ENCODE peak calls at places on chromosome 12, in six cellular contexts. U is CD4-positive, alpha-beta memory T cell; F is SJCRH30; J is AG09309; D is astrocyte of the spinal cord; C is fibroblast of lung. L is an unnamed sample.

GRCh38 chr12:76274699-76275098 is 73.5 kb downstream of the BBS10 start:
- DNase-seq in U (no peak), F (no peak), J (no peak), D (peak; percentile 81), C (peak; percentile 97), L (no peak)

GRCh38 chr12:5102261-5102789 is 58.6 kb downstream of the KCNA5 start:
- DNase-seq in U (no peak), F (no peak), J (peak; percentile 70), D (peak; percentile 36), C (peak; percentile 78), L (no peak)

GRCh38 chr12:128595609-128596008 is 228.1 kb downstream of the SLC15A4 start:
- DNase-seq in U (no peak), F (no peak), J (no peak), D (no peak), C (no peak), L (no peak)

GRCh38 chr12:95538002-95538401 is 13.3 kb downstream of the USP44 start:
- DNase-seq in U (no peak), F (no peak), J (no peak), D (no peak), C (no peak), L (no peak)

GRCh38 chr12:69457433-69457832 is 12.8 kb upstream of the FRS2 start:
- DNase-seq in U (no peak), F (no peak), J (no peak), D (no peak), C (no peak), L (no peak)

GRCh38 chr12:121005346-121005815 is 10.9 kb downstream of the C12orf43 start:
- DNase-seq in U (peak; percentile 26), F (peak; percentile 35), J (no peak), D (peak; percentile 38), C (peak; percentile 21), L (no peak)

GRCh38 chr12:93979189-93979588 is 169.2 kb upstream of the PLXNC1 start:
- DNase-seq in U (peak; percentile 26), F (no peak), J (peak; percentile 10), D (peak; percentile 29), C (peak; percentile 35), L (no peak)

GRCh38 chr12:31897791-31898503 is 61.3 kb upstream of the RESF1 start:
- DNase-seq in U (no peak), F (peak; percentile 67), J (no peak), D (peak; percentile 28), C (peak; percentile 50), L (no peak)

GRCh38 chr12:68428724-68429580 is 96.8 kb upstream of the MDM1 start:
- DNase-seq in U (no peak), F (no peak), J (no peak), D (peak; percentile 52), C (peak; percentile 91), L (no peak)

GRCh38 chr12:49873361-49873934 is 30.3 kb downstream of the FAIM2 start:
- DNase-seq in U (no peak), F (no peak), J (peak; percentile 8), D (peak; percentile 29), C (peak; percentile 73), L (peak; percentile 66)

GRCh38 chr12:124786065-124786964 is 77.3 kb downstream of the SCARB1 start:
- DNase-seq in U (no peak), F (no peak), J (peak; percentile 55), D (peak; percentile 88), C (peak; percentile 88), L (no peak)

GRCh38 chr12:131783915-131784541 is 44.2 kb upstream of the MMP17 start:
- DNase-seq in U (no peak), F (peak; percentile 66), J (peak; percentile 63), D (peak; percentile 90), C (peak; percentile 89), L (no peak)

GRCh38 chr12:122079038-122079531 is 529 bp downstream of the MLXIP start:
- DNase-seq in U (no peak), F (peak; percentile 38), J (no peak), D (no peak), C (no peak), L (no peak)

GRCh38 chr12:52579468-52580450 is 6.1 kb upstream of the KRT74 start:
- DNase-seq in U (no peak), F (no peak), J (no peak), D (no peak), C (no peak), L (no peak)

GRCh38 chr12:47705571-47706425 is at the start of gene RPAP3:
- DNase-seq in U (peak; percentile 93), F (peak; percentile 98), J (peak; percentile 56), D (peak; percentile 94), C (peak; percentile 91), L (peak; percentile 98)

GRCh38 chr12:47707905-47708543 is 2.2 kb upstream of the RPAP3 start:
- DNase-seq in U (no peak), F (no peak), J (no peak), D (no peak), C (no peak), L (no peak)

GRCh38 chr12:47707355-47707754 is 1.5 kb upstream of the RPAP3 start:
- DNase-seq in U (no peak), F (no peak), J (no peak), D (no peak), C (no peak), L (no peak)

GRCh38 chr12:47705239-47705570 is 625 bp downstream of the RPAP3 start:
- DNase-seq in U (no peak), F (no peak), J (no peak), D (peak; percentile 8), C (no peak), L (no peak)

GRCh38 chr12:47704719-47705118 is 1.1 kb downstream of the RPAP3 start:
- DNase-seq in U (no peak), F (no peak), J (no peak), D (no peak), C (no peak), L (no peak)
- H3K4me3 ChIP-seq in U (peak overlapping the region; percentile 70), F (peak overlapping the region; percentile 81), J (peak overlapping the region; percentile 83), D (peak overlapping the region; percentile 82), C (peak overlapping the region; percentile 73), L (peak overlapping the region; percentile 100)

GRCh38 chr12:119020377-119021360 is 39.3 kb downstream of the SRRM4 start:
- DNase-seq in U (no peak), F (peak; percentile 37), J (no peak), D (no peak), C (no peak), L (no peak)
- H3K4me3 ChIP-seq in U (no peak overlapping the region), F (no peak overlapping the region), J (no peak overlapping the region), D (no peak overlapping the region), C (no peak overlapping the region), L (no peak overlapping the region)

GRCh38 chr12:13100882-13101769 is 2.3 kb downstream of the GSG1 start:
- DNase-seq in U (peak; percentile 96), F (peak; percentile 90), J (peak; percentile 74), D (peak; percentile 94), C (peak; percentile 88), L (peak; percentile 98)

GRCh38 chr12:13099066-13099909 is 4.2 kb downstream of the GSG1 start:
- DNase-seq in U (no peak), F (no peak), J (no peak), D (peak; percentile 6), C (peak; percentile 52), L (no peak)

GRCh38 chr12:13101854-13102375 is 1.6 kb downstream of the GSG1 start:
- DNase-seq in U (no peak), F (no peak), J (no peak), D (peak; percentile 53), C (peak; percentile 36), L (no peak)

GRCh38 chr12:13099910-13100609 is 3.4 kb downstream of the GSG1 start:
- DNase-seq in U (no peak), F (peak; percentile 15), J (no peak), D (peak; percentile 7), C (no peak), L (no peak)

DNA sequence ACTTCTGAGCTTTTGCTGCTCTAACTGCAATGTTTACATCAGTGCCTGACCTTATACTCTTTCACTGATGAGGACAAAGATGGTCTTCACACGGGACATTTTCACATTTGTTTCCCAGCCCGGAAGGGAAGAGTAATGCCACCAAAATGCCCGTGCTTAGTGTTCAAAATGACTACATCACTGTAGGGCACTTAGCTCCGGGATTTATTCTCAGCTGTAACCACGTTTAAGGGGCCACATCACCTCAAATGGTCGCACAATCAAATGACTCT is 2.9 kb downstream of the GSG1 start:
- DNase-seq in U (no peak), F (no peak), J (no peak), D (no peak), C (no peak), L (no peak)
- H3K4me3 ChIP-seq in U (peak overlapping the region; percentile 44), F (peak overlapping the region; percentile 70), J (peak overlapping the region; percentile 16), D (peak overlapping the region; percentile 16), C (peak overlapping the region; percentile 1), L (peak overlapping the region; percentile 78)

DNA sequence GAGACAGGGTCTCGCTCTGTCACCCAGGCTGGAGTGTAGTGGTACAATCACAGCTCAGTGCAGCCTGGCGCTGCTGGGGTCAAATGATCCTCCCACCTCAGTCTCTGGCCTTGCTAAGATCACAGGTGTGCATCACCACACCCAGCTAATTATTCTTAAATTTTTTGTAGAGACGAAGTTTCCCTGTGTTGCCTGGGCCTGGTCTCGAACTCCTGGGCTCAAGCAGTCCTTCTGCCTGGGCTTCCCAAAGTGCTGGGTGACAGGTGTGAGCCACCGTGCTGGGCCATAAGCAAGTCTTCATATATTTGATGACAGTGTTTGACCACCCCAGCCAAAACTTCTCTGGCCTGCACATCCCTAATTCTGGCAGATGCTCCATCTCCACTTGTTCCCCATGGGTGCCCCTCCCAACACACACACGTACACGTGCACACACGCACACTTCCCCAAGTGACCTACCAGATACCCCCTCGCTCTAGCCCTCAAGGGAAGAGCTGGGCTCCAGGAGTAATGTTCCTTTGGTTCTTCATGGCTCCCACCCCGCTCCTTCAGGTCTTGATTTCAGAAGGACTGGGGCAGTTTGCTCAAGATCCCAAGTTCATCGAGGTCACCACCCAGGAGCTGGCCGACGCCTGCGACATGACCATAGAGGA is 104.3 kb upstream of the FKBP4 start:
- DNase-seq in U (no peak), F (no peak), J (no peak), D (no peak), C (no peak), L (no peak)
- H3K4me3 ChIP-seq in U (peak overlapping the region; percentile 42), F (no peak overlapping the region), J (no peak overlapping the region), D (no peak overlapping the region), C (no peak overlapping the region), L (peak overlapping the region; percentile 61)

GRCh38 chr12:105357162-105357691 is 26.7 kb downstream of the C12orf75 start:
- DNase-seq in U (no peak), F (no peak), J (no peak), D (peak; percentile 37), C (peak; percentile 78), L (no peak)
- H3K4me3 ChIP-seq in U (no peak overlapping the region), F (no peak overlapping the region), J (no peak overlapping the region), D (no peak overlapping the region), C (no peak overlapping the region), L (no peak overlapping the region)

L was measured in coronary artery.